ENCODE peak calls at places on chromosomes 2 and 18, in seven cellular contexts. Z is heart left ventricle, U is sigmoid colon, Q is IMR-90, O is HCT116, T is H1, B is esophagus squamous epithelium. X is an unnamed sample.

GRCh38 chr18:70228546-70228945 is 23.1 kb upstream of the RTTN start:
- DNase-seq in U (no peak), Z (no peak), O (no peak), B (no peak), Q (no peak), T (no peak), X (no peak)

GRCh38 chr2:119207447-119207846 is 16.2 kb upstream of the STEAP3 start:
- DNase-seq in Q (no peak), B (no peak), O (no peak), U (no peak), T (no peak), Z (no peak), X (no peak)

GRCh38 chr2:69933839-69934613 is 19.1 kb downstream of the MXD1 start:
- DNase-seq in U (no peak), B (no peak), O (no peak), Q (peak), T (no peak), Z (no peak), X (no peak)

GRCh38 chr2:233356546-233357308 is 2.4 kb downstream of the DGKD start:
- DNase-seq in T (no peak), Q (peak), Z (no peak), B (no peak), O (no peak), U (no peak), X (no peak)

GRCh38 chr2:104405628-104406027 is 448.3 kb upstream of the POU3F3 start:
- DNase-seq in B (no peak), U (no peak), Q (no peak), T (no peak), O (no peak), Z (no peak), X (no peak)

GRCh38 chr18:25350561-25351201 is 1.3 kb downstream of the ZNF521 start:
- DNase-seq in Z (peak), Q (peak), O (no peak), B (no peak), U (peak), T (peak), X (no peak)

GRCh38 chr2:150165988-150166965 is 321.2 kb downstream of the RND3 start:
- DNase-seq in Q (no peak), T (no peak), U (peak), Z (no peak), O (no peak), B (no peak), X (no peak)

GRCh38 chr2:112724611-112725525 is 4.0 kb downstream of the NT5DC4 start:
- DNase-seq in B (no peak), U (no peak), Q (no peak), T (no peak), Z (no peak), O (no peak), X (peak)

GRCh38 chr2:197675711-197676188 is 363 bp upstream of the RFTN2 start:
- DNase-seq in Q (peak), U (no peak), O (no peak), B (no peak), T (no peak), Z (peak), X (no peak)

GRCh38 chr2:42567389-42567788 is 1.0 kb upstream of the MTA3 start:
- DNase-seq in T (no peak), Z (no peak), U (no peak), B (no peak), O (no peak), Q (peak), X (no peak)
- H3K4me3 ChIP-seq in T (peak), Z (no peak), U (no peak), B (no peak), O (no peak), Q (no peak), X (no peak)

GRCh38 chr2:18518116-18519111 is 42.0 kb downstream of the RDH14 start:
- DNase-seq in U (no peak), B (no peak), Q (peak), Z (no peak), O (no peak), T (no peak), X (no peak)

GRCh38 chr2:18519991-18520604 is 40.4 kb downstream of the RDH14 start:
- DNase-seq in O (no peak), T (no peak), Q (no peak), B (no peak), U (peak), Z (no peak), X (no peak)

GRCh38 chr2:18520605-18521031 is 39.8 kb downstream of the RDH14 start:
- DNase-seq in O (peak), U (peak), Q (peak), Z (peak), T (peak), B (no peak), X (no peak)

GRCh38 chr2:18514838-18515461 is 45.5 kb downstream of the RDH14 start:
- DNase-seq in O (no peak), Q (no peak), T (no peak), U (no peak), Z (no peak), B (no peak), X (no peak)

DNA sequence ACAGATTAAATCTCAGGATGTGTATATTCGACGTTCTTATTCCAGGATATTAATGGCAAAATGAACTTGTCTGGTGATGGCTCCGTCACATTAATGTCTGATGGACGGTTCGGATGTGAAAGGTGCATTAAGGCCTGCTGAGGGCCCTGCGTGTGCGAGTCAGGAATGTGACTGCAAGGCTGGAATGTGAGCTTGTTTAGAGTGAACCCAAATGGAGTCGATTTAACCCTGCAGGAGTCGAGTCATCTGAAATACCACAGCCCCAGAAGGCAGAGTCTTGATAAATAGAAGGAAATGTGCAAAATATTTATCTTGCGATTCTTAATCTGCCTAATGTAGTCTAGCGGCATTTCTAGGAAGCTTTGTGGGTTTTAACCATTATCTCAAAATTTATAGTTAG is 44.3 kb downstream of the RDH14 start:
- DNase-seq in Z (no peak), T (no peak), Q (peak), U (no peak), O (no peak), B (no peak), X (no peak)
- H3K27ac ChIP-seq in Z (no peak), T (no peak), Q (peak), U (peak), O (no peak), B (no peak), X (no peak)

DNA sequence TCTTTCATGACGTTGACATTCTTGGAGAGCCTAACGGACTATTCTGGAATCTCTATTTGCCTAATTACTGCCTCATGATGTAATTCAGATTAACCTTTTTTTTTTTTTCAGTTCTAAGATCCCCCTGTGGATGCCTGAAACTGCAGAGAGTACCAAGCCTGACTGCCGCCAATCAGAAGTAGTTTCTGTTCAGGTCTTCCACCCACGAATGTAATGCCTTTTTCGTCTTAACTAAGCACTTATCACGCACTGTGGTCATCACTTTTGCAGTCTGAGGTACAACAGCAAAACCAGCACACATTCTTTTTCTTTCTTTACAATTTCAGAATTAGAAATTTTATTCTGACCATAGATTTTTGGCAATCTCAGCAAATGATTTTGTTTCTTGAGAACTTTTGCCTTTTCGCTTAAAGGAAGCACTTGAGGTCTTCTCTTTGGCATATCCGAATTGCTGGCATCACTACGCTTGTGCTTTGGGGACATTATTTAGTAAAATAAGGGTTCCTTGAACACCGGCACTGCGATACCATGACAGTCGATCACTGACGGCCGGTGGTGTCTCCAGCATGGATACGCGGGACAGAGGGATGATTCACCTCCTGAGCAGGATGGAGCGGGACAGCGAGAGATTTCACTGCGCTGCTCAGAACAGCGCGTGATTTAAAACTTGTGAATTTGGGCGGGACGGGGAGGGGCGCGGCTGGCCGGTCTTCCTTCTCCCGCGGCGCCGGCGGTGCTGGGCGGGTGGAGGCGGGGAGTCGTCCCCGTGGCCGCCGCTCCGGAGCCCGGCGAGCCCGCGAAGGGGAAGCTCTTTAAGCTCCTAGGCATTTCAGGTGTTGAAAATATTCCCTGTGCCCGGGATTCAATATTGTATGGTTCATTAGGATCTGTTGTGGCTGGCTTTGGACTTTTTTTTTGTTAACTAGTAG is 32.0 kb upstream of the GPR55 start:
- DNase-seq in B (no peak), Z (no peak), O (peak), Q (peak), U (no peak), T (peak), X (no peak)
- TF ChIP-seq POLR2A in B (no peak), Z (no peak), O (peak), Q (no peak), U (no peak), T (no peak), X (no peak)

DNA sequence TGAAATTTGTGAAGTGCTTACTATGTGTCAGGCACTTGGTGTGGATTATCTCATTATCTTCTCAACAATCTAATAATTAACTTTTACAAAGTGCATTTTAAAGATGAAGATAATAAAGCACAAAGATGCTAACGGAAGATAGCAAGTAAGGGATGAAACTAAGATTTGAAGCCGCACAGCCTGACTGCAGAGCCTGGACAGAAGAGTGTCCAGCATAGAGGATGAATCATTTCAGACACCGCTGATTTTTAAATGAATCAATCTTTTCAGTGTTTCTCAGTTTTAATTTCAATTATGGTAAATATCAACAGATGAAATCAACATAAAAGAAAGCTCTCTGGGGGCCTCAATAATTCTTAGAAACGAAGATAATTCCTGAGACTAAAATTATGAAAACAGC is 24.5 kb upstream of the STAM2 start:
- DNase-seq in Z (no peak), B (no peak), Q (peak), T (no peak), O (no peak), U (no peak), X (no peak)
- H3K4me3 ChIP-seq in Z (no peak), B (no peak), Q (no peak), T (no peak), O (no peak), U (no peak), X (no peak)

DNA sequence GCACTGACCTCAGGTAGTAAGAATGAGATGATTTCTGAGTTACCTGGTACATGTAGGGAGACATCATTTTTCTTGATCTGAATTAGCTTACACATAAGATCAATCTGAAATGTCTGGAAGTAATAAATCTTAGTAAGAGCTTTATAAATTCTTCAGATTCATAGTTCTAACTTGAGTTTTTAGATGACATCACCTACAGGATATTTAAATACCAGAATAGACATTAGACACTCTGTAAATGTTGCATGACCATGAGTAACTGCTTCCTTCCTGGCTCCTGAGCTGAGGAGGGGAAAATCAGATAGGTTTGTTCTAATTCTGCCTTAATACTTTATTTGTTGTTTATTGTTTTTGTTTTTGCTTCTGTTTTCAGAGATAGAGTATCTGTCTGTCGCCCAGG is 181.8 kb downstream of the PHLPP1 start:
- DNase-seq in Z (no peak), O (no peak), T (no peak), B (no peak), Q (peak), U (no peak), X (no peak)
- H3K27ac ChIP-seq in Z (no peak), O (no peak), T (no peak), B (no peak), Q (peak), U (no peak), X (no peak)

DNA sequence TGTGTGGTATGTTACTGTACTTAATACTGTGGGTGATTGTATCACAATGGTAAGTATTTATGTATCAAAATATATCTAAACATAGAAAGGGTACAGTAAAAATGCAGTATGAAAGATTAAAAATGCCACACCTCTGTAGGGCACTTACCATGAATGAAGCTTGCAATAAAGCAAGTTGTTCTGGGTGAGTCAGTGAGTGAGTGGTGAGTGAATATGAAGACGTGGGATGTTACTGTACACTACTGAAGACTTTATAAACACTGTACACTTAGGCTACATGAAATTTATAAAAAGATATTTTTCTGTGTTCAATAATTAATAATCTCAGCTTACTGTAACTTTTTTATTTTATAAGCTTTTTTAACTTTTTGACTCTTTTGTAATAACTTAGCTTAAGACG is 1162.4 kb upstream of the NRXN1 start:
- DNase-seq in Z (no peak), B (no peak), U (no peak), T (no peak), O (no peak), Q (peak), X (no peak)
- TF ChIP-seq POLR2A in Z (no peak), B (no peak), U (no peak), T (no peak), O (no peak), Q (no peak), X (no peak)

GRCh38 chr2:226118471-226119429 is 680.9 kb downstream of the IRS1 start:
- DNase-seq in U (peak), O (peak), T (no peak), Q (peak), B (no peak), Z (no peak), X (no peak)

GRCh38 chr2:226115102-226115831 is 684.4 kb downstream of the IRS1 start:
- DNase-seq in Z (no peak), O (peak), T (no peak), Q (peak), B (no peak), U (no peak), X (no peak)

GRCh38 chr2:226116346-226116745 is 683.3 kb downstream of the IRS1 start:
- DNase-seq in U (no peak), T (no peak), Q (no peak), O (no peak), Z (no peak), B (no peak), X (no peak)

GRCh38 chr2:226115832-226116200 is 683.8 kb downstream of the IRS1 start:
- DNase-seq in Z (no peak), T (no peak), B (no peak), Q (no peak), O (no peak), U (no peak), X (no peak)

GRCh38 chr2:226117506-226118065 is 682.0 kb downstream of the IRS1 start:
- DNase-seq in Q (peak), Z (no peak), U (no peak), T (no peak), B (no peak), O (no peak), X (no peak)
- H3K4me3 ChIP-seq in Q (no peak), Z (no peak), U (no peak), T (no peak), B (no peak), O (no peak), X (no peak)

DNA sequence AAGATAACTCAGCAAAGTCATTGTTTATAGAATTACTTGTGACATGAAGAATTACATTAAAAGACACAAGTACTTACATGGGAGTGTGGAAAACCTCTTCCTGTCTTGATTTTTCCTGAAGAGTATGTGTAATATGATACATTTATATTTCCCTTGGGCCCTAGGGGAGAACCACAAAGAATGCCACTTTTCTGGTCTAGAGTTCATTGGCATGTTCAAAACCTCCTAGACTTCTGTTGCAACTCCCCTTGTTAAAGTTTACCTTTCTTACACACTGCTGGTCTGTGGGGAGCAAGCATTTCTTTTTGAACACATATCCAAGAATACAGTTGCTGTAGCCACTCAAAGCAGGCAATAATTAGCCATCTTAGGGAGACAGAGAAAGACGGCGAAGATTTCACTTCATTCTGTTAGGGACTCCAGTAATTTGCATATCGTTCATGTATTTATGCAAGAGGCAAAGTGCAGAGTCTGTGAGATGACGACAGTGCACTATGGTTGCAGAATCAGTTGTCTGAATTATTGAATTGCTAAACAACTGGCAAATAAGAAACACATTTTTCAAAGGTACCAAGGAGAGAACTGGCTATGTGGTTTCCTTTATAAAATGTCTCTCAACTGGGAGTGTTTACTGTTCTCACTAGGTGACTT is 103.4 kb downstream of the NOL4 start:
- DNase-seq in B (no peak), U (no peak), Q (no peak), T (no peak), Z (no peak), O (no peak), X (no peak)
- H3K27ac ChIP-seq in B (no peak), U (no peak), Q (no peak), T (no peak), Z (no peak), O (no peak), X (no peak)

GRCh38 chr2:8980096-8980495 is 23.4 kb downstream of the MBOAT2 start:
- DNase-seq in Q (peak), U (no peak), T (no peak), O (no peak), Z (no peak), B (no peak), X (no peak)

GRCh38 chr2:8974001-8974400 is 29.5 kb downstream of the MBOAT2 start:
- DNase-seq in T (no peak), B (no peak), U (no peak), O (no peak), Q (no peak), Z (no peak), X (no peak)

GRCh38 chr2:8977758-8978157 is 25.7 kb downstream of the MBOAT2 start:
- DNase-seq in O (no peak), Q (no peak), B (no peak), T (no peak), U (no peak), Z (no peak), X (no peak)

GRCh38 chr2:8976419-8976818 is 27.1 kb downstream of the MBOAT2 start:
- DNase-seq in O (no peak), B (no peak), U (no peak), Z (no peak), T (no peak), Q (no peak), X (no peak)

GRCh38 chr2:8976847-8977246 is 26.6 kb downstream of the MBOAT2 start:
- DNase-seq in Q (no peak), U (no peak), B (no peak), Z (no peak), O (no peak), T (no peak), X (no peak)
- TF ChIP-seq POLR2A in Q (no peak), U (no peak), B (no peak), Z (no peak), O (no peak), T (no peak), X (no peak)

GRCh38 chr2:240997141-240997855 is 1.1 kb upstream of the SNED1 start:
- DNase-seq in B (no peak), O (no peak), T (peak), Z (peak), Q (no peak), U (peak), X (no peak)

GRCh38 chr2:240997856-240998705 is at the start of gene SNED1:
- DNase-seq in T (peak), B (no peak), O (peak), Z (peak), Q (peak), U (peak), X (no peak)

GRCh38 chr2:240999873-241000541 is 1.6 kb downstream of the SNED1 start:
- DNase-seq in O (no peak), B (no peak), Q (no peak), Z (peak), T (no peak), U (peak), X (peak)

GRCh38 chr2:240999001-240999791 is 778 bp downstream of the SNED1 start:
- DNase-seq in T (peak), O (no peak), B (no peak), Z (peak), U (peak), Q (no peak), X (peak)

DNA sequence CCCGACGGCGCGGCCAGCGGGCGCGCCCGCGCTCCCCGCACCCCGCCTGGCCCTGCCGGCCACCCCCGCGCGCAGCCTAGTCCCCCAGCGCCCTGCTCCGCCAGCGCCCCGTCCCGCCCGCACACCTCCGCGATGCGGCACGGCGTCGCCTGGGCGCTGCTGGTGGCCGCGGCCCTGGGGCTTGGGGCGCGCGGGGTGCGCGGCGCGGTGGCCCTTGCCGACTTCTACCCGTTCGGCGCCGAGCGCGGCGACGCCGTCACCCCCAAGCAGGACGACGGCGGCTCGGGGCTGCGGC is 235 bp downstream of the SNED1 start:
- DNase-seq in O (no peak), Q (no peak), T (peak), B (no peak), Z (no peak), U (no peak), X (no peak)
- H3K4me3 ChIP-seq in O (peak), Q (peak), T (peak), B (peak), Z (peak), U (peak), X (peak)